ENCODE peak calls at places on chromosomes 3 and 15, in six cellular contexts. O is choroid plexus epithelial cell; D is cardiac muscle cell; C is HFF-Myc; Z is CD4-positive, alpha-beta memory T cell; Q is activated T-cell treated with anti-CD3 and anti-CD28 coated beads for 1 hour. G is an unnamed sample.

GRCh38 chr3:191301017-191301416 is 28.2 kb upstream of the CCDC50 start:
- DNase-seq in O (no peak), D (no peak), C (no peak), Z (no peak), Q (no peak), G (no peak)

GRCh38 chr15:69892351-69892750 is 205.4 kb downstream of the TLE3 start:
- DNase-seq in O (no peak), D (no peak), C (no peak), Z (no peak), Q (no peak), G (no peak)

GRCh38 chr15:59457103-59457502 is 19.1 kb downstream of the FAM81A start:
- DNase-seq in O (peak), D (no peak), C (no peak), Z (no peak), Q (no peak), G (no peak)

GRCh38 chr3:186002884-186003472 is 65.2 kb upstream of the TRA2B start:
- DNase-seq in O (peak), D (peak), C (peak), Z (no peak), Q (no peak), G (peak)

GRCh38 chr15:41568350-41569017 is 9.5 kb downstream of the TYRO3 start:
- DNase-seq in O (peak), D (peak), C (no peak), Z (no peak), Q (no peak), G (peak)

GRCh38 chr15:66196565-66196964 is 57.0 kb downstream of the MEGF11 start:
- DNase-seq in O (peak), D (no peak), C (peak), Z (no peak), Q (no peak), G (no peak)

GRCh38 chr15:40873625-40874561 is at the start of gene RHOV:
- DNase-seq in O (peak), D (peak), C (no peak), Z (peak), Q (peak), G (peak)

GRCh38 chr3:13577181-13578121 is 28.5 kb downstream of the FBLN2 start:
- DNase-seq in O (no peak), D (no peak), C (no peak), Z (no peak), Q (no peak), G (no peak)

GRCh38 chr3:127857270-127857801 is 35.0 kb upstream of the MGLL start:
- DNase-seq in O (peak), D (peak), C (no peak), Z (no peak), Q (no peak), G (no peak)

GRCh38 chr15:88476635-88477038 is 9.1 kb downstream of the MRPS11 start:
- DNase-seq in O (peak), D (peak), C (no peak), Z (peak), Q (no peak), G (peak)

GRCh38 chr3:69743975-69744374 is 4.7 kb downstream of the MITF start:
- DNase-seq in O (no peak), D (no peak), C (no peak), Z (no peak), Q (no peak), G (no peak)

GRCh38 chr3:48797626-48798025 is 50.0 kb downstream of the PRKAR2A start:
- DNase-seq in O (no peak), D (no peak), C (no peak), Z (no peak), Q (no peak), G (no peak)

GRCh38 chr3:141393151-141394076 is 25.1 kb downstream of the ZBTB38 start:
- DNase-seq in O (no peak), D (peak), C (no peak), Z (no peak), Q (no peak), G (peak)

GRCh38 chr15:71691700-71692417 is 118.5 kb upstream of the NR2E3 start:
- DNase-seq in O (peak), D (peak), C (peak), Z (no peak), Q (no peak), G (no peak)

GRCh38 chr3:126287536-126288181 is 69.5 kb downstream of the KLF15 start:
- DNase-seq in O (peak), D (peak), C (no peak), Z (no peak), Q (no peak), G (peak)

GRCh38 chr3:29453278-29453961 is 172.5 kb downstream of the RBMS3 start:
- DNase-seq in O (no peak), D (peak), C (no peak), Z (no peak), Q (no peak), G (no peak)

GRCh38 chr15:56736308-56736707 is 3.0 kb upstream of the ZNF280D start:
- DNase-seq in O (peak), D (peak), C (no peak), Z (no peak), Q (no peak), G (no peak)

G was measured in WTC11.